ENCODE peak calls at places on chromosomes 12 and 14, in ten cellular contexts. One of them, this sample, is unnamed.

GRCh38 chr14:61573748-61574513 is 121.4 kb upstream of the HIF1A start:
- DNase-seq in ovary: no peak
- DNase-seq in HFFc6: peak; percentile 49
- DNase-seq in activated CD4-positive, alpha-beta T cell treated with anti-CD3 and anti-CD28 coated beads for 24 hours: no peak
- DNase-seq in hepatocyte: no peak
- DNase-seq in HT-29: no peak
- DNase-seq in fibroblast of lung: peak; percentile 81
- DNase-seq in uterus: no peak
- DNase-seq in H54: no peak
- DNase-seq in psoas muscle: no peak
- DNase-seq in this sample: no peak

GRCh38 chr12:65496617-65497016 is 218.1 kb downstream of the MSRB3 start:
- DNase-seq in ovary: no peak
- DNase-seq in H54: no peak
- DNase-seq in psoas muscle: peak; percentile 32
- DNase-seq in uterus: no peak
- DNase-seq in hepatocyte: peak; percentile 41
- DNase-seq in activated CD4-positive, alpha-beta T cell treated with anti-CD3 and anti-CD28 coated beads for 24 hours: no peak
- DNase-seq in fibroblast of lung: no peak
- DNase-seq in HT-29: no peak
- DNase-seq in HFFc6: no peak
- DNase-seq in this sample: no peak

GRCh38 chr14:22200977-22201605 is 387.9 kb downstream of the DAD1 start:
- DNase-seq in activated CD4-positive, alpha-beta T cell treated with anti-CD3 and anti-CD28 coated beads for 24 hours: no peak
- DNase-seq in H54: no peak
- DNase-seq in HT-29: peak; percentile 55
- DNase-seq in ovary: no peak
- DNase-seq in fibroblast of lung: peak; percentile 43
- DNase-seq in psoas muscle: no peak
- DNase-seq in hepatocyte: peak; percentile 67
- DNase-seq in HFFc6: peak; percentile 72
- DNase-seq in uterus: no peak
- DNase-seq in this sample: peak; percentile 81

GRCh38 chr12:1319215-1319614 is 275.2 kb downstream of the FBXL14 start:
- DNase-seq in fibroblast of lung: peak; percentile 26
- DNase-seq in hepatocyte: no peak
- DNase-seq in HFFc6: no peak
- DNase-seq in psoas muscle: no peak
- DNase-seq in ovary: no peak
- DNase-seq in activated CD4-positive, alpha-beta T cell treated with anti-CD3 and anti-CD28 coated beads for 24 hours: no peak
- DNase-seq in H54: no peak
- DNase-seq in HT-29: no peak
- DNase-seq in uterus: no peak
- DNase-seq in this sample: peak; percentile 41

GRCh38 chr14:64495252-64495651 is 8.4 kb downstream of the ZBTB25 start:
- DNase-seq in ovary: no peak
- DNase-seq in HFFc6: no peak
- DNase-seq in uterus: no peak
- DNase-seq in activated CD4-positive, alpha-beta T cell treated with anti-CD3 and anti-CD28 coated beads for 24 hours: no peak
- DNase-seq in HT-29: no peak
- DNase-seq in fibroblast of lung: no peak
- DNase-seq in H54: no peak
- DNase-seq in hepatocyte: no peak
- DNase-seq in psoas muscle: no peak
- DNase-seq in this sample: no peak

GRCh38 chr12:105706321-105706972 is 376.0 kb downstream of the C12orf75 start:
- DNase-seq in HFFc6: peak; percentile 64
- DNase-seq in psoas muscle: peak; percentile 61
- DNase-seq in uterus: no peak
- DNase-seq in fibroblast of lung: peak; percentile 86
- DNase-seq in activated CD4-positive, alpha-beta T cell treated with anti-CD3 and anti-CD28 coated beads for 24 hours: no peak
- DNase-seq in ovary: peak; percentile 20
- DNase-seq in HT-29: no peak
- DNase-seq in H54: peak; percentile 23
- DNase-seq in hepatocyte: no peak
- DNase-seq in this sample: no peak

GRCh38 chr12:112431965-112432364 is 13.2 kb downstream of the PTPN11 start:
- DNase-seq in ovary: no peak
- DNase-seq in hepatocyte: no peak
- DNase-seq in activated CD4-positive, alpha-beta T cell treated with anti-CD3 and anti-CD28 coated beads for 24 hours: no peak
- DNase-seq in H54: no peak
- DNase-seq in HT-29: no peak
- DNase-seq in fibroblast of lung: no peak
- DNase-seq in uterus: no peak
- DNase-seq in HFFc6: no peak
- DNase-seq in psoas muscle: no peak
- DNase-seq in this sample: no peak

GRCh38 chr12:121968880-121969279 is 50.5 kb downstream of the CFAP251 start:
- DNase-seq in psoas muscle: no peak
- DNase-seq in fibroblast of lung: no peak
- DNase-seq in HFFc6: no peak
- DNase-seq in hepatocyte: no peak
- DNase-seq in HT-29: no peak
- DNase-seq in activated CD4-positive, alpha-beta T cell treated with anti-CD3 and anti-CD28 coated beads for 24 hours: no peak
- DNase-seq in H54: no peak
- DNase-seq in uterus: no peak
- DNase-seq in ovary: no peak
- DNase-seq in this sample: no peak

GRCh38 chr12:119288559-119288958 is 46.0 kb upstream of the CCDC60 start:
- DNase-seq in hepatocyte: no peak
- DNase-seq in uterus: no peak
- DNase-seq in activated CD4-positive, alpha-beta T cell treated with anti-CD3 and anti-CD28 coated beads for 24 hours: no peak
- DNase-seq in fibroblast of lung: no peak
- DNase-seq in ovary: no peak
- DNase-seq in H54: no peak
- DNase-seq in HFFc6: no peak
- DNase-seq in psoas muscle: no peak
- DNase-seq in HT-29: no peak
- DNase-seq in this sample: no peak

GRCh38 chr12:57735198-57735855 is 3.2 kb downstream of the AGAP2 start:
- DNase-seq in HFFc6: no peak
- DNase-seq in activated CD4-positive, alpha-beta T cell treated with anti-CD3 and anti-CD28 coated beads for 24 hours: no peak
- DNase-seq in psoas muscle: no peak
- DNase-seq in fibroblast of lung: no peak
- DNase-seq in hepatocyte: no peak
- DNase-seq in uterus: no peak
- DNase-seq in HT-29: no peak
- DNase-seq in ovary: no peak
- DNase-seq in H54: no peak
- DNase-seq in this sample: no peak

GRCh38 chr14:73457050-73457934 is 1.1 kb downstream of the NUMB start:
- DNase-seq in HFFc6: peak; percentile 14
- DNase-seq in H54: no peak
- DNase-seq in HT-29: peak; percentile 47
- DNase-seq in psoas muscle: peak; percentile 25
- DNase-seq in activated CD4-positive, alpha-beta T cell treated with anti-CD3 and anti-CD28 coated beads for 24 hours: no peak
- DNase-seq in ovary: peak; percentile 33
- DNase-seq in fibroblast of lung: peak; percentile 33
- DNase-seq in uterus: peak; percentile 46
- DNase-seq in hepatocyte: peak; percentile 63
- DNase-seq in this sample: no peak

GRCh38 chr12:131980263-131980662 is 30.5 kb downstream of the EP400 start:
- DNase-seq in HT-29: peak; percentile 18
- DNase-seq in uterus: no peak
- DNase-seq in psoas muscle: no peak
- DNase-seq in HFFc6: peak; percentile 11
- DNase-seq in H54: no peak
- DNase-seq in hepatocyte: no peak
- DNase-seq in activated CD4-positive, alpha-beta T cell treated with anti-CD3 and anti-CD28 coated beads for 24 hours: no peak
- DNase-seq in fibroblast of lung: no peak
- DNase-seq in ovary: no peak
- DNase-seq in this sample: peak; percentile 37

GRCh38 chr14:78074546-78074945 is 95.6 kb upstream of the NRXN3 start:
- DNase-seq in activated CD4-positive, alpha-beta T cell treated with anti-CD3 and anti-CD28 coated beads for 24 hours: no peak
- DNase-seq in HFFc6: no peak
- DNase-seq in HT-29: no peak
- DNase-seq in H54: no peak
- DNase-seq in uterus: no peak
- DNase-seq in fibroblast of lung: peak; percentile 30
- DNase-seq in hepatocyte: no peak
- DNase-seq in ovary: no peak
- DNase-seq in psoas muscle: no peak
- DNase-seq in this sample: no peak

GRCh38 chr12:119417440-119417839 is 82.9 kb downstream of the CCDC60 start:
- DNase-seq in H54: no peak
- DNase-seq in HFFc6: no peak
- DNase-seq in uterus: no peak
- DNase-seq in activated CD4-positive, alpha-beta T cell treated with anti-CD3 and anti-CD28 coated beads for 24 hours: no peak
- DNase-seq in fibroblast of lung: no peak
- DNase-seq in psoas muscle: no peak
- DNase-seq in ovary: no peak
- DNase-seq in HT-29: no peak
- DNase-seq in hepatocyte: no peak
- DNase-seq in this sample: no peak

GRCh38 chr12:68565391-68565903 is 45.3 kb upstream of the RAP1B start:
- DNase-seq in hepatocyte: peak; percentile 44
- DNase-seq in H54: no peak
- DNase-seq in HFFc6: peak; percentile 96
- DNase-seq in fibroblast of lung: peak; percentile 92
- DNase-seq in ovary: no peak
- DNase-seq in psoas muscle: no peak
- DNase-seq in HT-29: peak; percentile 74
- DNase-seq in activated CD4-positive, alpha-beta T cell treated with anti-CD3 and anti-CD28 coated beads for 24 hours: no peak
- DNase-seq in uterus: peak; percentile 35
- DNase-seq in this sample: no peak

GRCh38 chr14:100134591-100134990 is 24.9 kb downstream of the DEGS2 start:
- DNase-seq in psoas muscle: no peak
- DNase-seq in activated CD4-positive, alpha-beta T cell treated with anti-CD3 and anti-CD28 coated beads for 24 hours: no peak
- DNase-seq in H54: no peak
- DNase-seq in ovary: no peak
- DNase-seq in fibroblast of lung: no peak
- DNase-seq in hepatocyte: no peak
- DNase-seq in uterus: no peak
- DNase-seq in HFFc6: no peak
- DNase-seq in HT-29: peak; percentile 25
- DNase-seq in this sample: no peak

GRCh38 chr12:122021822-122022392 is at the start of gene BCL7A:
- DNase-seq in hepatocyte: peak; percentile 87
- DNase-seq in uterus: peak; percentile 72
- DNase-seq in fibroblast of lung: peak; percentile 74
- DNase-seq in HT-29: peak; percentile 67
- DNase-seq in psoas muscle: peak; percentile 71
- DNase-seq in ovary: peak; percentile 77
- DNase-seq in activated CD4-positive, alpha-beta T cell treated with anti-CD3 and anti-CD28 coated beads for 24 hours: peak; percentile 36
- DNase-seq in H54: peak; percentile 71
- DNase-seq in HFFc6: peak; percentile 73
- DNase-seq in this sample: peak; percentile 67

GRCh38 chr14:51540364-51540763 is 111.3 kb upstream of the FRMD6 start:
- DNase-seq in ovary: no peak
- DNase-seq in uterus: no peak
- DNase-seq in H54: no peak
- DNase-seq in hepatocyte: no peak
- DNase-seq in HT-29: no peak
- DNase-seq in HFFc6: peak; percentile 55
- DNase-seq in activated CD4-positive, alpha-beta T cell treated with anti-CD3 and anti-CD28 coated beads for 24 hours: no peak
- DNase-seq in fibroblast of lung: peak; percentile 42
- DNase-seq in psoas muscle: no peak
- DNase-seq in this sample: no peak

GRCh38 chr12:129716825-129717224 is 187.0 kb downstream of the TMEM132D start:
- DNase-seq in H54: no peak
- DNase-seq in HT-29: no peak
- DNase-seq in activated CD4-positive, alpha-beta T cell treated with anti-CD3 and anti-CD28 coated beads for 24 hours: no peak
- DNase-seq in hepatocyte: no peak
- DNase-seq in fibroblast of lung: no peak
- DNase-seq in ovary: no peak
- DNase-seq in uterus: no peak
- DNase-seq in psoas muscle: no peak
- DNase-seq in HFFc6: no peak
- DNase-seq in this sample: no peak

GRCh38 chr12:124551268-124552144 is 15.9 kb downstream of the NCOR2 start:
- DNase-seq in HT-29: no peak
- DNase-seq in fibroblast of lung: no peak
- DNase-seq in uterus: no peak
- DNase-seq in ovary: no peak
- DNase-seq in H54: no peak
- DNase-seq in hepatocyte: peak; percentile 62
- DNase-seq in activated CD4-positive, alpha-beta T cell treated with anti-CD3 and anti-CD28 coated beads for 24 hours: no peak
- DNase-seq in psoas muscle: no peak
- DNase-seq in HFFc6: no peak
- DNase-seq in this sample: peak; percentile 16

GRCh38 chr14:51431033-51431709 is 191.1 kb downstream of the TMX1 start:
- DNase-seq in hepatocyte: no peak
- DNase-seq in psoas muscle: no peak
- DNase-seq in HT-29: peak; percentile 1
- DNase-seq in fibroblast of lung: no peak
- DNase-seq in activated CD4-positive, alpha-beta T cell treated with anti-CD3 and anti-CD28 coated beads for 24 hours: no peak
- DNase-seq in ovary: no peak
- DNase-seq in uterus: no peak
- DNase-seq in HFFc6: no peak
- DNase-seq in H54: no peak
- DNase-seq in this sample: no peak

GRCh38 chr14:89501381-89501780 is 84.3 kb upstream of the FOXN3 start:
- DNase-seq in hepatocyte: no peak
- DNase-seq in H54: no peak
- DNase-seq in HFFc6: no peak
- DNase-seq in uterus: no peak
- DNase-seq in HT-29: no peak
- DNase-seq in fibroblast of lung: peak; percentile 13
- DNase-seq in ovary: no peak
- DNase-seq in psoas muscle: no peak
- DNase-seq in activated CD4-positive, alpha-beta T cell treated with anti-CD3 and anti-CD28 coated beads for 24 hours: no peak
- DNase-seq in this sample: no peak

GRCh38 chr14:93219103-93219726 is 12.2 kb downstream of the UBR7 start:
- DNase-seq in hepatocyte: peak; percentile 81
- DNase-seq in fibroblast of lung: peak; percentile 56
- DNase-seq in HT-29: peak; percentile 48
- DNase-seq in ovary: no peak
- DNase-seq in psoas muscle: no peak
- DNase-seq in uterus: no peak
- DNase-seq in H54: no peak
- DNase-seq in HFFc6: peak; percentile 51
- DNase-seq in activated CD4-positive, alpha-beta T cell treated with anti-CD3 and anti-CD28 coated beads for 24 hours: no peak
- DNase-seq in this sample: peak; percentile 82

GRCh38 chr12:66120477-66120876 is 10.1 kb downstream of the LLPH start:
- DNase-seq in H54: no peak
- DNase-seq in psoas muscle: no peak
- DNase-seq in uterus: no peak
- DNase-seq in HFFc6: no peak
- DNase-seq in HT-29: no peak
- DNase-seq in ovary: no peak
- DNase-seq in fibroblast of lung: no peak
- DNase-seq in activated CD4-positive, alpha-beta T cell treated with anti-CD3 and anti-CD28 coated beads for 24 hours: no peak
- DNase-seq in hepatocyte: no peak
- DNase-seq in this sample: no peak

GRCh38 chr12:110279976-110280783 is 867 bp upstream of the ATP2A2 start:
- DNase-seq in HT-29: peak; percentile 74
- DNase-seq in ovary: peak; percentile 58
- DNase-seq in fibroblast of lung: peak; percentile 52
- DNase-seq in H54: peak; percentile 60
- DNase-seq in psoas muscle: peak; percentile 67
- DNase-seq in hepatocyte: peak; percentile 68
- DNase-seq in activated CD4-positive, alpha-beta T cell treated with anti-CD3 and anti-CD28 coated beads for 24 hours: peak; percentile 37
- DNase-seq in uterus: no peak
- DNase-seq in HFFc6: no peak
- DNase-seq in this sample: no peak

GRCh38 chr12:70543444-70543843 is 93.8 kb downstream of the PTPRB start:
- DNase-seq in ovary: no peak
- DNase-seq in activated CD4-positive, alpha-beta T cell treated with anti-CD3 and anti-CD28 coated beads for 24 hours: no peak
- DNase-seq in H54: peak; percentile 52
- DNase-seq in psoas muscle: no peak
- DNase-seq in uterus: no peak
- DNase-seq in fibroblast of lung: peak; percentile 93
- DNase-seq in HFFc6: peak; percentile 94
- DNase-seq in HT-29: peak; percentile 37
- DNase-seq in hepatocyte: peak; percentile 59
- DNase-seq in this sample: peak; percentile 57

GRCh38 chr14:51880810-51881580 is 20.6 kb downstream of the GNG2 start:
- DNase-seq in HFFc6: no peak
- DNase-seq in activated CD4-positive, alpha-beta T cell treated with anti-CD3 and anti-CD28 coated beads for 24 hours: no peak
- DNase-seq in hepatocyte: no peak
- DNase-seq in ovary: peak; percentile 24
- DNase-seq in H54: no peak
- DNase-seq in HT-29: no peak
- DNase-seq in fibroblast of lung: peak; percentile 71
- DNase-seq in uterus: peak; percentile 24
- DNase-seq in psoas muscle: no peak
- DNase-seq in this sample: peak; percentile 39

This sample was measured in SK-MEL-5.